ENCODE peak calls at places on chromosomes 12 and 14, in seven cellular contexts. X, D, L, Y, B, F and N are unnamed samples.

GRCh38 chr12:49789992-49790391 is 38.2 kb downstream of the NCKAP5L start:
- DNase-seq in X (no peak), B (no peak), L (no peak), Y (no peak), F (no peak), D (no peak), N (no peak)

GRCh38 chr12:7832059-7832696 is 40.5 kb downstream of the SLC2A14 start:
- DNase-seq in L (peak; percentile 32), D (peak; percentile 58), Y (peak; percentile 50), B (no peak), X (no peak), F (peak; percentile 78), N (peak; percentile 13)

GRCh38 chr12:3698218-3698974 is 54.5 kb downstream of the CRACR2A start:
- DNase-seq in B (no peak), F (peak; percentile 86), X (no peak), Y (peak; percentile 92), L (no peak), D (peak; percentile 48), N (no peak)

GRCh38 chr12:112121780-112122565 is 3.4 kb upstream of the TRAFD1 start:
- DNase-seq in B (peak; percentile 66), F (peak; percentile 95), X (peak; percentile 61), L (peak; percentile 26), D (no peak), Y (peak; percentile 72), N (no peak)

GRCh38 chr12:88057994-88058718 is 29.0 kb upstream of the C12orf50 start:
- DNase-seq in F (peak; percentile 83), B (peak; percentile 32), D (no peak), L (no peak), X (no peak), Y (no peak), N (no peak)

GRCh38 chr12:39619316-39619659 is 315 bp downstream of the ABCD2 start:
- DNase-seq in B (no peak), L (no peak), Y (no peak), D (peak; percentile 5), F (peak; percentile 28), X (no peak), N (no peak)

GRCh38 chr12:48977290-48978281 is 536 bp upstream of the WNT1 start:
- DNase-seq in D (peak; percentile 82), Y (no peak), B (peak; percentile 78), X (peak; percentile 75), L (no peak), F (no peak), N (no peak)

GRCh38 chr12:39252628-39253027 is 190.3 kb downstream of the KIF21A start:
- DNase-seq in Y (no peak), F (no peak), D (no peak), B (peak; percentile 29), X (no peak), L (no peak), N (no peak)

DNA sequence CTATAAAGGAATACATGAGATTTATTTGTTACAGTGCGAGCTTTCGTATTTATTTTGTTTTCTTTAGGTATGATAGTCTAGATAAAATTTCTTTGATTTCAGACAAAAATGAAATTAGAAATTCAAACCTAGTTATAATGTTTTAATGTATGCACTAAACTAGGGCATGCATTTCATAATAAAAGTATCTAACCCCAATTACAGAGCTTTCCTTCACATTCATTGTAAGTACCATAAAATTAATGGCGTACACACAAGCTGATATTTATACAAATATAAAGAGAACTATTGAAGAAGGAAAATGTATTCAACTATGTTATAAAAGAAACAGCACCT is 120.2 kb downstream of the GXYLT1 start:
- DNase-seq in D (no peak), B (no peak), L (no peak), Y (no peak), X (no peak), F (no peak), N (no peak)
- TF ChIP-seq CTCF in D (no peak), B (no peak), L (no peak), Y (no peak), X (no peak), F (no peak), N (no peak)

DNA sequence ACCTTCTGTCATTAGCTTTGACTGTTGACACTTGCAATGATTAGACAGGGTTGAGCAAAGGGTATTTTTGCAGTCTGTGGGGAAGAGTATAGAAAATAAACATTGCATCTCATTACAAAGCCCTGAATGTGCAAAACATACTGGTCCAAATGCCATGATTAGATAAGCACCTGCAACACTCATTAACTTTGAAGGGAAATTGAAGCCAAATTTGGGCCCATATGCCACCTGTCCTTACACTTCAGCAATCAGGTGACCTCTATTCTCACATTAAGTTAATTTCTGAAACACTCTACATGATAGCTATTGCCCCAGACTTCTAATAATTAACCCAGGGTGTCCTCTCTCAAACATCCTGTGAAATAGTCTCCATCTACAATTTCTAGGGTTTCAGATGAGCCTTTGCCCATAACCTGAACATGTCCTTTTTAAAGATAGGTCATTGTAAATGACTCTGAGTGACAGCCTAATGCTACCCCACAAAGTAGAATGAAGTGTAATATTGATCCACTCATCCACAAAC is 155.9 kb upstream of the PLEKHG7 start:
- DNase-seq in Y (no peak), F (no peak), L (no peak), X (no peak), D (no peak), B (no peak), N (no peak)
- H3K4me3 ChIP-seq in Y (no peak overlapping the region), F (no peak overlapping the region), L (no peak overlapping the region), X (no peak overlapping the region), D (no peak overlapping the region), B (no peak overlapping the region), N (no peak overlapping the region)

DNA sequence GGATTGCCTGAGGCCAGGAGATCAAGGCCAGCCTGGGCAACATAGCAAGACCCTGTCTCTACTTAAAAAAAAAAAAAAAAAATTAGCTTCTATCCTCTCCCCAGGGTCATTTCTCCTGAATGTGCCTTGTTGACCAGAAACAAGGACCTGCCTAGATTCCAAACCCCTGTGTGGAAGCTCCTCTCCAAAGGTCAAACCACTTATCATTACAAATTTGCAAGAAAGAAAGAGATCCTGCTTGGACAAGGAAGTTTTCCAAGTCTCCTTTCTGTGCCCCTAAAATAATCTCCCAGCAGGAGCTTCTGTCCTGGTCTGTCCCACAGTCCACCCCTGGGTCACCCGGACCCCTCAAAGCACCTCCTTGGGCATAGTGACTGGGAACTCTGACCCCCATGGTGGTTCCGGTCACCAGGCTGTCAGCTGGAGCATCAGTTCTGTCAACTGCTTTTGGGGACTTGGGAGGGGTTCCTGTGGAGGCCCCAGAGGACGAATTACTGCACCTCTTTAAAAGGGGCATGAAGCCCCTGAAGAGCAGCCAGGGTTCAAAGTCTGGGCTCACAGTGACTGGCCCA is 38.4 kb downstream of the ACTN1 start:
- DNase-seq in Y (no peak), B (no peak), L (no peak), X (no peak), D (no peak), F (no peak), N (no peak)
- TF ChIP-seq CTCF in Y (no peak), B (no peak), L (no peak), X (no peak), D (no peak), F (no peak), N (no peak)

DNA sequence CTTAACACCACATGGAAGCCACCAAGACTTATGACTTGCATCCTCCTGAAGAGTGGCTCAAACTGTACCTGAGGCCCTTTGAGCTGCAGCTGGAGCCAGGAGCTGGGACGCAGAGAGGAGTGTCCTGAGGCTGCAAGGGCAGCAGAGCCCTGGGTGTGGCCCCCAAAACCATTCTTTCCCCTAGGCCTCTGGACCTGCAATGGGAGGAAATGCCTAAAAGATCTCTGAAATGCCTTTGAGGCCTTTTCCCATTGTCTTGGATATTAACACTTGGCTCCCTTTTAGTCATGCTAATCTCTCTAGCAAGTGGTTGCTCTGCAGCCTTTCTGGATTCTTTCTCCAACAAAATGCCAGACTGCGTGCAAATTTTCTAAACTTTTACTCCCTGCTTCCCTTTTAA is 156.1 kb downstream of the SLC38A4 start:
- DNase-seq in B (no peak), L (no peak), X (no peak), F (no peak), Y (no peak), D (no peak), N (no peak)
- H3K4me3 ChIP-seq in B (no peak overlapping the region), L (no peak overlapping the region), X (no peak overlapping the region), F (no peak overlapping the region), Y (no peak overlapping the region), D (no peak overlapping the region), N (no peak overlapping the region)